ENCODE peak calls at places on chromosome 16, in six cellular contexts. W is MV-4-11; E is activated CD8-positive, alpha-beta memory T cell treated with anti-CD3 and anti-CD28 coated beads for 4 hours; R is adipocyte; S is midbrain; Z is anterior cingulate cortex. C is an unnamed sample.

GRCh38 chr16:70789231-70789926 is 11.6 kb downstream of the VAC14 start:
- DNase-seq in R (peak), W (no peak), S (no peak), E (no peak), Z (no peak), C (peak)

GRCh38 chr16:53973021-53973420 is 269.1 kb downstream of the FTO start:
- DNase-seq in Z (no peak), S (no peak), W (no peak), E (no peak), R (no peak), C (peak)

GRCh38 chr16:78874241-78874983 is 726.1 kb downstream of the MAF start:
- DNase-seq in S (no peak), Z (no peak), R (no peak), E (no peak), W (no peak), C (peak)

GRCh38 chr16:23188911-23189310 is 6.4 kb downstream of the SCNN1G start:
- DNase-seq in Z (no peak), R (no peak), W (no peak), S (no peak), E (no peak), C (no peak)

GRCh38 chr16:84648595-84649510 is 542 bp downstream of the KLHL36 start:
- DNase-seq in W (no peak), S (no peak), Z (no peak), E (no peak), R (peak), C (peak)

GRCh38 chr16:31458073-31458834 is 1.0 kb upstream of the ARMC5 start:
- DNase-seq in E (no peak), W (peak), S (no peak), Z (no peak), R (peak), C (peak)

GRCh38 chr16:48172682-48173081 is 16.9 kb upstream of the ABCC12 start:
- DNase-seq in W (no peak), R (no peak), E (no peak), S (no peak), Z (no peak), C (no peak)

GRCh38 chr16:3035972-3036725 is 595 bp downstream of the BICDL2 start:
- DNase-seq in Z (no peak), E (no peak), R (no peak), W (no peak), S (no peak), C (no peak)

GRCh38 chr16:65704866-65705265 is 583.0 kb upstream of the CDH11 start:
- DNase-seq in W (no peak), S (no peak), Z (no peak), E (no peak), R (no peak), C (no peak)

GRCh38 chr16:64455275-64455674 is 666.6 kb downstream of the CDH11 start:
- DNase-seq in Z (no peak), E (no peak), R (peak), S (no peak), W (no peak), C (peak)

GRCh38 chr16:14232106-14232890 is 161.2 kb downstream of the MRTFB start:
- DNase-seq in R (no peak), Z (no peak), E (no peak), W (no peak), S (no peak), C (no peak)

GRCh38 chr16:77344306-77344705 is 90.5 kb downstream of the ADAMTS18 start:
- DNase-seq in R (no peak), E (no peak), Z (no peak), S (no peak), W (no peak), C (no peak)

GRCh38 chr16:64011650-64012049 is 1110.2 kb downstream of the CDH11 start:
- DNase-seq in S (no peak), W (no peak), Z (no peak), E (no peak), R (no peak), C (no peak)

GRCh38 chr16:27455700-27456099 is 53.7 kb downstream of the IL21R start:
- DNase-seq in W (no peak), S (no peak), E (no peak), Z (no peak), R (no peak), C (no peak)

GRCh38 chr16:83402969-83403368 is 404.8 kb upstream of the HSBP1 start:
- DNase-seq in Z (no peak), W (no peak), R (no peak), E (no peak), S (no peak), C (no peak)

GRCh38 chr16:68472581-68472980 is 24.3 kb upstream of the SMPD3 start:
- DNase-seq in R (no peak), W (no peak), Z (no peak), S (no peak), E (no peak), C (no peak)

GRCh38 chr16:87728026-87728425 is 37.8 kb downstream of the KLHDC4 start:
- DNase-seq in E (no peak), R (peak), W (no peak), S (no peak), Z (no peak), C (no peak)

GRCh38 chr16:14559809-14560227 is 70.2 kb downstream of the PARN start:
- DNase-seq in Z (peak), S (peak), R (no peak), W (peak), E (no peak), C (no peak)

GRCh38 chr16:4697867-4698291 is 4.5 kb downstream of the NUDT16L1 start:
- DNase-seq in Z (no peak), E (no peak), S (no peak), W (no peak), R (no peak), C (no peak)

GRCh38 chr16:49491736-49492089 is 118.1 kb downstream of the C16orf78 start:
- DNase-seq in R (no peak), E (no peak), Z (no peak), S (peak), W (no peak), C (peak)

GRCh38 chr16:66635406-66635805 is 30.9 kb downstream of the CMTM3 start:
- DNase-seq in E (no peak), W (no peak), S (no peak), Z (no peak), R (no peak), C (no peak)

GRCh38 chr16:85384831-85385462 is 228.2 kb upstream of the GSE1 start:
- DNase-seq in E (no peak), W (no peak), S (no peak), R (no peak), Z (no peak), C (no peak)

GRCh38 chr16:50338371-50339231 is 30.2 kb downstream of the BRD7 start:
- DNase-seq in W (no peak), E (no peak), S (no peak), Z (no peak), R (no peak), C (no peak)

GRCh38 chr16:49587511-49587910 is 213.9 kb downstream of the C16orf78 start:
- DNase-seq in R (no peak), S (no peak), E (no peak), Z (no peak), W (no peak), C (no peak)

GRCh38 chr16:11497329-11497805 is 89.4 kb downstream of the LITAF start:
- DNase-seq in E (no peak), R (peak), W (peak), S (peak), Z (peak), C (peak)

GRCh38 chr16:82045471-82046178 is 10.6 kb downstream of the HSD17B2 start:
- DNase-seq in E (no peak), S (no peak), Z (no peak), W (no peak), R (no peak), C (no peak)

GRCh38 chr16:4344659-4345438 is 6.3 kb downstream of the PAM16 start:
- DNase-seq in E (no peak), R (no peak), Z (peak), S (peak), W (no peak), C (peak)

GRCh38 chr16:73219176-73219575 is 171.2 kb upstream of the ZFHX3 start:
- DNase-seq in W (no peak), S (no peak), E (no peak), Z (no peak), R (no peak), C (no peak)